ENCODE peak calls at places on chromosomes 16 and 17, in seven cellular contexts. E, F, D, Z, J, C and V are unnamed samples.
A peak's percentile ranks its signal among the peaks of the same experiment; 100 is the strongest.

GRCh38 chr17:10036511-10037061 is 131.5 kb upstream of the RCVRN start:
- DNase-seq in E (no peak), F (peak; percentile 90), D (no peak), Z (no peak), J (peak; percentile 27), C (no peak), V (peak; percentile 68)

GRCh38 chr17:71917715-71918114 is 203.1 kb upstream of the SOX9 start:
- DNase-seq in E (no peak), F (no peak), D (no peak), Z (no peak), J (no peak), C (no peak), V (no peak)

GRCh38 chr16:54987081-54987480 is 56.4 kb downstream of the IRX5 start:
- DNase-seq in E (no peak), F (no peak), D (no peak), Z (no peak), J (no peak), C (no peak), V (no peak)

GRCh38 chr16:20849587-20850390 is 43.5 kb downstream of the REXO5 start:
- DNase-seq in E (no peak), F (no peak), D (peak; percentile 58), Z (peak; percentile 81), J (peak; percentile 77), C (peak; percentile 59), V (no peak)

GRCh38 chr16:87322833-87323726 is 5.9 kb upstream of the C16orf95 start:
- DNase-seq in E (no peak), F (no peak), D (no peak), Z (no peak), J (no peak), C (no peak), V (peak; percentile 40)

GRCh38 chr17:40019140-40019991 is 4.1 kb downstream of the CSF3 start:
- DNase-seq in E (peak; percentile 18), F (peak; percentile 70), D (no peak), Z (no peak), J (peak; percentile 31), C (peak; percentile 55), V (no peak)

GRCh38 chr16:9647981-9648701 is 534.1 kb downstream of the GRIN2A start:
- DNase-seq in E (no peak), F (no peak), D (peak; percentile 51), Z (no peak), J (peak; percentile 23), C (no peak), V (no peak)

GRCh38 chr16:15993946-15994665 is 44.7 kb downstream of the ABCC1 start:
- DNase-seq in E (no peak), F (no peak), D (no peak), Z (no peak), J (no peak), C (peak; percentile 91), V (no peak)

GRCh38 chr16:87550510-87550961 is 51.8 kb upstream of the JPH3 start:
- DNase-seq in E (no peak), F (peak; percentile 90), D (peak; percentile 55), Z (peak; percentile 72), J (peak; percentile 53), C (no peak), V (no peak)

GRCh38 chr16:85796599-85796998 is 2.7 kb downstream of the EMC8 start:
- DNase-seq in E (no peak), F (no peak), D (no peak), Z (no peak), J (no peak), C (no peak), V (no peak)

GRCh38 chr17:59124665-59125064 is 18.0 kb upstream of the TRIM37 start:
- DNase-seq in E (no peak), F (no peak), D (no peak), Z (no peak), J (no peak), C (no peak), V (no peak)

GRCh38 chr17:55466671-55467070 is 44.6 kb downstream of the SMIM36 start:
- DNase-seq in E (no peak), F (no peak), D (no peak), Z (no peak), J (no peak), C (no peak), V (no peak)

GRCh38 chr17:36001109-36001735 is at the start of gene CCL15:
- DNase-seq in E (no peak), F (no peak), D (no peak), Z (no peak), J (no peak), C (no peak), V (no peak)

GRCh38 chr16:2228161-2228824 is 4.9 kb downstream of the E4F1 start:
- DNase-seq in E (no peak), F (no peak), D (no peak), Z (no peak), J (no peak), C (no peak), V (no peak)

GRCh38 chr17:8807070-8807550 is 7.9 kb upstream of the MFSD6L start:
- DNase-seq in E (no peak), F (no peak), D (no peak), Z (no peak), J (no peak), C (no peak), V (peak; percentile 93)

GRCh38 chr17:66466933-66467367 is 164.5 kb downstream of the PRKCA start:
- DNase-seq in E (peak; percentile 96), F (no peak), D (peak; percentile 38), Z (no peak), J (no peak), C (peak; percentile 99), V (no peak)

GRCh38 chr16:28140788-28141618 is 70.8 kb downstream of the XPO6 start:
- DNase-seq in E (no peak), F (no peak), D (no peak), Z (no peak), J (peak; percentile 28), C (no peak), V (peak; percentile 83)

GRCh38 chr16:9092282-9092962 is 978 bp downstream of the HAPSTR1 start:
- DNase-seq in E (no peak), F (peak; percentile 90), D (peak; percentile 57), Z (peak; percentile 55), J (peak; percentile 51), C (no peak), V (no peak)

DNA sequence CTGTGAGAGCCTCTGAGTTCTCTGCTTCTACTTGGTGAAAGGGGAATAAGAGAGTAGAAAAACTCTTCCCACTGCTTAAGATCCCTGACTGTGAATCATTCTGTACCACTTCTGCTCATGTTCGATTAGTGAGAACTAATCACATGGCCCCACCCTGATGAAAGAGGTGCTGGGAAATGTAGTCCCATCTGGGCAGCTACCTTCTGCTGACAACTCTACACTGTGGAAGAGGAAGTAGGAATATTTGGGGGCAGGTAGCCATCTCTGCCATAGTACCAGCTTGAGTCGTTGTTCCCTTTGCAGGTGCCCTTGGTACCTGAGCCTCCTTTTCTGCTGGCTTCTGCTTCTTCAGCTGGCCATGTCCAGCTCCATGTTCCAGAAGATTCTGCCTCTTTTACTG is 30.0 kb downstream of the NKD1 start:
- DNase-seq in E (no peak), F (no peak), D (no peak), Z (no peak), J (no peak), C (no peak), V (no peak)
- TF ChIP-seq CTCF in E (no peak), F (no peak), D (no peak), Z (no peak), J (no peak), C (no peak), V (no peak)

DNA sequence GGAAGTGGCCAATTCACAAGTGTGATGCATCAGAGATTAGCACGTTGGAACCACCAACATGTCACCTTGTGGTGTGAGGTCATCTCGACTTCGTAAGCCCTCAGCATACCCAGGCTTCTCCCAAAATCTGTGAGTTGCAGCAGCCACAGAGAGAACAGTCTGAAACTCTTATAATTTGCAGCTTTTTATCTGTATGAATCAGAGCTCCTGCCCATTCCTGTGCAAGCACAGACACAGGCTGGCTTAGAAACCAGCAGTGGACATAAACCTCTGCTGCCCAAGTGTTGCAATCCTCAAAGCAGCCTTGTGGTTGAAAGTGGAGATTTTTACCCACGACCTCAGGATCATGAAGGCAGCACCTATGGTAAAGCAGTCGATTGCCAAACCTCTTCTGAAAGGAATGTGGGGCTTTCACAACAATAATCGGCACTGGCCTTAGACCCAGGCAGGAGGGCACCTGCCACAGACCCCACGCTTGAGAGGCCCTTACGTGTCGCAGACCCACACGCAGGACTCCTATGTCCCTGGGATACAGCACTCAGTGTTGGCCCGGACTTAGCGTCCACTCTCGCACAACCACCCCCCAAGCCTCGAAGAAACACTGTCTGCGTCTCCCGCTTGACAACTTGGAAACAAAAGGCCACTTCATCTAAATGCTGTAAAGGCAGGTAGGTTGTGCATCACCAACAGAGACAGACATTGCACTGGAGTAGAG is 24.5 kb upstream of the OSGIN1 start:
- DNase-seq in E (peak; percentile 19), F (peak; percentile 30), D (no peak), Z (no peak), J (no peak), C (no peak), V (no peak)
- TF ChIP-seq CTCF in E (no peak), F (no peak), D (no peak), Z (no peak), J (no peak), C (no peak), V (no peak)

GRCh38 chr17:30571921-30572320 is 94.7 kb downstream of the GOSR1 start:
- DNase-seq in E (no peak), F (no peak), D (no peak), Z (no peak), J (no peak), C (no peak), V (no peak)

GRCh38 chr17:30570596-30571265 is 93.5 kb downstream of the GOSR1 start:
- DNase-seq in E (no peak), F (no peak), D (no peak), Z (no peak), J (no peak), C (no peak), V (peak; percentile 27)

GRCh38 chr17:30576326-30576861 is 99.2 kb downstream of the GOSR1 start:
- DNase-seq in E (no peak), F (no peak), D (no peak), Z (no peak), J (no peak), C (no peak), V (peak; percentile 27)

GRCh38 chr17:30570191-30570590 is 93.0 kb downstream of the GOSR1 start:
- DNase-seq in E (no peak), F (no peak), D (no peak), Z (no peak), J (no peak), C (no peak), V (peak; percentile 40)

GRCh38 chr17:30573603-30574175 is 96.5 kb downstream of the GOSR1 start:
- DNase-seq in E (no peak), F (no peak), D (no peak), Z (no peak), J (no peak), C (no peak), V (peak; percentile 31)
- TF ChIP-seq CTCF in E (no peak), F (no peak), D (no peak), Z (no peak), J (no peak), C (no peak), V (no peak)

GRCh38 chr16:89723279-89724250 is 2.2 kb downstream of the ZNF276 start:
- DNase-seq in E (no peak), F (no peak), D (no peak), Z (no peak), J (peak; percentile 36), C (no peak), V (no peak)
- TF ChIP-seq CTCF in E (no peak), F (no peak), D (no peak), Z (no peak), J (no peak), C (no peak), V (no peak)